ENCODE peak calls at places on chromosomes 7 and 10, in seven cellular contexts. One of them, this sample, is unnamed.
A peak's percentile ranks its signal among the peaks of the same experiment; 100 is the strongest.

GRCh38 chr10:124738441-124738840 is 5.7 kb downstream of the FAM53B start:
- DNase-seq in body of pancreas: no peak
- DNase-seq in H54: no peak
- DNase-seq in HTR-8/SVneo: no peak
- DNase-seq in NCI-H446 treated with DMSO at 0.1 percent for 48 hours: no peak
- DNase-seq in T-helper 1 cell: no peak
- DNase-seq in KBM-7: no peak
- DNase-seq in this sample: no peak

GRCh38 chr7:91357379-91357778 is 93.1 kb downstream of the FZD1 start:
- DNase-seq in body of pancreas: no peak
- DNase-seq in H54: no peak
- DNase-seq in HTR-8/SVneo: no peak
- DNase-seq in NCI-H446 treated with DMSO at 0.1 percent for 48 hours: no peak
- DNase-seq in T-helper 1 cell: no peak
- DNase-seq in KBM-7: no peak
- DNase-seq in this sample: no peak

GRCh38 chr7:44046321-44047061 is 2.0 kb downstream of the DBNL start:
- DNase-seq in body of pancreas: no peak
- DNase-seq in H54: no peak
- DNase-seq in HTR-8/SVneo: no peak
- DNase-seq in NCI-H446 treated with DMSO at 0.1 percent for 48 hours: no peak
- DNase-seq in T-helper 1 cell: no peak
- DNase-seq in KBM-7: peak; percentile 64
- DNase-seq in this sample: peak; percentile 52

GRCh38 chr7:55140221-55140980 is 121.6 kb downstream of the EGFR start:
- DNase-seq in body of pancreas: peak; percentile 48
- DNase-seq in H54: no peak
- DNase-seq in HTR-8/SVneo: no peak
- DNase-seq in NCI-H446 treated with DMSO at 0.1 percent for 48 hours: no peak
- DNase-seq in T-helper 1 cell: no peak
- DNase-seq in KBM-7: no peak
- DNase-seq in this sample: no peak

GRCh38 chr7:66279912-66280311 is 74.8 kb downstream of the TPST1 start:
- DNase-seq in body of pancreas: no peak
- DNase-seq in H54: no peak
- DNase-seq in HTR-8/SVneo: no peak
- DNase-seq in NCI-H446 treated with DMSO at 0.1 percent for 48 hours: no peak
- DNase-seq in T-helper 1 cell: no peak
- DNase-seq in KBM-7: no peak
- DNase-seq in this sample: no peak

GRCh38 chr10:47299611-47299988 is 397 bp upstream of the GDF10 start:
- DNase-seq in body of pancreas: no peak
- DNase-seq in H54: no peak
- DNase-seq in HTR-8/SVneo: no peak
- DNase-seq in NCI-H446 treated with DMSO at 0.1 percent for 48 hours: no peak
- DNase-seq in T-helper 1 cell: no peak
- DNase-seq in KBM-7: no peak
- DNase-seq in this sample: no peak

GRCh38 chr10:110413903-110414562 is 83.7 kb upstream of the DUSP5 start:
- DNase-seq in body of pancreas: no peak
- DNase-seq in H54: no peak
- DNase-seq in HTR-8/SVneo: no peak
- DNase-seq in NCI-H446 treated with DMSO at 0.1 percent for 48 hours: no peak
- DNase-seq in T-helper 1 cell: no peak
- DNase-seq in KBM-7: no peak
- DNase-seq in this sample: peak; percentile 71

GRCh38 chr7:51352174-51353145 is 35.9 kb upstream of the COBL start:
- DNase-seq in body of pancreas: no peak
- DNase-seq in H54: no peak
- DNase-seq in HTR-8/SVneo: no peak
- DNase-seq in NCI-H446 treated with DMSO at 0.1 percent for 48 hours: no peak
- DNase-seq in T-helper 1 cell: no peak
- DNase-seq in KBM-7: no peak
- DNase-seq in this sample: no peak

GRCh38 chr10:89283988-89284475 is 17.8 kb upstream of the IFIT2 start:
- DNase-seq in body of pancreas: peak; percentile 47
- DNase-seq in H54: no peak
- DNase-seq in HTR-8/SVneo: no peak
- DNase-seq in NCI-H446 treated with DMSO at 0.1 percent for 48 hours: peak; percentile 12
- DNase-seq in T-helper 1 cell: no peak
- DNase-seq in KBM-7: no peak
- DNase-seq in this sample: no peak

GRCh38 chr7:17103170-17103569 is 195.3 kb upstream of the AHR start:
- DNase-seq in body of pancreas: no peak
- DNase-seq in H54: no peak
- DNase-seq in HTR-8/SVneo: no peak
- DNase-seq in NCI-H446 treated with DMSO at 0.1 percent for 48 hours: no peak
- DNase-seq in T-helper 1 cell: no peak
- DNase-seq in KBM-7: no peak
- DNase-seq in this sample: no peak

GRCh38 chr7:114921636-114922150 is at the start of gene MDFIC:
- DNase-seq in body of pancreas: peak; percentile 43
- DNase-seq in H54: no peak
- DNase-seq in HTR-8/SVneo: no peak
- DNase-seq in NCI-H446 treated with DMSO at 0.1 percent for 48 hours: no peak
- DNase-seq in T-helper 1 cell: peak; percentile 9
- DNase-seq in KBM-7: no peak
- DNase-seq in this sample: no peak

GRCh38 chr7:18890885-18891621 is 226.4 kb downstream of the TWIST1 start:
- DNase-seq in body of pancreas: no peak
- DNase-seq in H54: no peak
- DNase-seq in HTR-8/SVneo: no peak
- DNase-seq in NCI-H446 treated with DMSO at 0.1 percent for 48 hours: peak; percentile 26
- DNase-seq in T-helper 1 cell: no peak
- DNase-seq in KBM-7: no peak
- DNase-seq in this sample: no peak

GRCh38 chr10:126160971-126161630 is 227.2 kb downstream of the ADAM12 start:
- DNase-seq in body of pancreas: no peak
- DNase-seq in H54: no peak
- DNase-seq in HTR-8/SVneo: peak; percentile 33
- DNase-seq in NCI-H446 treated with DMSO at 0.1 percent for 48 hours: no peak
- DNase-seq in T-helper 1 cell: no peak
- DNase-seq in KBM-7: no peak
- DNase-seq in this sample: peak; percentile 39

GRCh38 chr7:27108390-27109127 is 6.1 kb upstream of the HOXA2 start:
- DNase-seq in body of pancreas: no peak
- DNase-seq in H54: no peak
- DNase-seq in HTR-8/SVneo: no peak
- DNase-seq in NCI-H446 treated with DMSO at 0.1 percent for 48 hours: no peak
- DNase-seq in T-helper 1 cell: no peak
- DNase-seq in KBM-7: no peak
- DNase-seq in this sample: no peak

GRCh38 chr10:33233191-33233590 is 101.3 kb downstream of the NRP1 start:
- DNase-seq in body of pancreas: no peak
- DNase-seq in H54: no peak
- DNase-seq in HTR-8/SVneo: no peak
- DNase-seq in NCI-H446 treated with DMSO at 0.1 percent for 48 hours: no peak
- DNase-seq in T-helper 1 cell: no peak
- DNase-seq in KBM-7: no peak
- DNase-seq in this sample: no peak

GRCh38 chr7:31087351-31087750 is 35.2 kb downstream of the ADCYAP1R1 start:
- DNase-seq in body of pancreas: no peak
- DNase-seq in H54: no peak
- DNase-seq in HTR-8/SVneo: no peak
- DNase-seq in NCI-H446 treated with DMSO at 0.1 percent for 48 hours: no peak
- DNase-seq in T-helper 1 cell: no peak
- DNase-seq in KBM-7: no peak
- DNase-seq in this sample: no peak

GRCh38 chr7:377069-378040 is 87.4 kb downstream of the FOXL3 start:
- DNase-seq in body of pancreas: peak; percentile 43
- DNase-seq in H54: no peak
- DNase-seq in HTR-8/SVneo: no peak
- DNase-seq in NCI-H446 treated with DMSO at 0.1 percent for 48 hours: no peak
- DNase-seq in T-helper 1 cell: no peak
- DNase-seq in KBM-7: no peak
- DNase-seq in this sample: no peak

GRCh38 chr10:133242611-133243356 is 5.1 kb downstream of the VENTX start:
- DNase-seq in body of pancreas: no peak
- DNase-seq in H54: no peak
- DNase-seq in HTR-8/SVneo: no peak
- DNase-seq in NCI-H446 treated with DMSO at 0.1 percent for 48 hours: no peak
- DNase-seq in T-helper 1 cell: no peak
- DNase-seq in KBM-7: no peak
- DNase-seq in this sample: no peak

GRCh38 chr7:80415114-80415513 is 96.8 kb downstream of the GNAT3 start:
- DNase-seq in body of pancreas: no peak
- DNase-seq in H54: no peak
- DNase-seq in HTR-8/SVneo: no peak
- DNase-seq in NCI-H446 treated with DMSO at 0.1 percent for 48 hours: no peak
- DNase-seq in T-helper 1 cell: no peak
- DNase-seq in KBM-7: no peak
- DNase-seq in this sample: no peak

GRCh38 chr7:139721417-139721816 is 56.4 kb downstream of the HIPK2 start:
- DNase-seq in body of pancreas: no peak
- DNase-seq in H54: no peak
- DNase-seq in HTR-8/SVneo: no peak
- DNase-seq in NCI-H446 treated with DMSO at 0.1 percent for 48 hours: no peak
- DNase-seq in T-helper 1 cell: no peak
- DNase-seq in KBM-7: no peak
- DNase-seq in this sample: no peak

GRCh38 chr7:70787772-70788171 is 344.2 kb upstream of the GALNT17 start:
- DNase-seq in body of pancreas: no peak
- DNase-seq in H54: no peak
- DNase-seq in HTR-8/SVneo: no peak
- DNase-seq in NCI-H446 treated with DMSO at 0.1 percent for 48 hours: no peak
- DNase-seq in T-helper 1 cell: no peak
- DNase-seq in KBM-7: no peak
- DNase-seq in this sample: no peak

GRCh38 chr7:151327659-151328058 is 14.0 kb upstream of the NUB1 start:
- DNase-seq in body of pancreas: no peak
- DNase-seq in H54: no peak
- DNase-seq in HTR-8/SVneo: no peak
- DNase-seq in NCI-H446 treated with DMSO at 0.1 percent for 48 hours: no peak
- DNase-seq in T-helper 1 cell: no peak
- DNase-seq in KBM-7: no peak
- DNase-seq in this sample: no peak

GRCh38 chr10:85379338-85379737 is 987.3 kb downstream of the GRID1 start:
- DNase-seq in body of pancreas: no peak
- DNase-seq in H54: no peak
- DNase-seq in HTR-8/SVneo: no peak
- DNase-seq in NCI-H446 treated with DMSO at 0.1 percent for 48 hours: no peak
- DNase-seq in T-helper 1 cell: no peak
- DNase-seq in KBM-7: no peak
- DNase-seq in this sample: no peak

GRCh38 chr10:13924020-13924725 is 337.4 kb downstream of the PRPF18 start:
- DNase-seq in body of pancreas: no peak
- DNase-seq in H54: peak; percentile 46
- DNase-seq in HTR-8/SVneo: peak; percentile 48
- DNase-seq in NCI-H446 treated with DMSO at 0.1 percent for 48 hours: no peak
- DNase-seq in T-helper 1 cell: no peak
- DNase-seq in KBM-7: no peak
- DNase-seq in this sample: no peak

GRCh38 chr7:80635533-80635932 is 2.9 kb upstream of the CD36 start:
- DNase-seq in body of pancreas: no peak
- DNase-seq in H54: no peak
- DNase-seq in HTR-8/SVneo: no peak
- DNase-seq in NCI-H446 treated with DMSO at 0.1 percent for 48 hours: no peak
- DNase-seq in T-helper 1 cell: no peak
- DNase-seq in KBM-7: no peak
- DNase-seq in this sample: no peak

GRCh38 chr10:6141296-6142151 is 52.7 kb downstream of the RBM17 start:
- DNase-seq in body of pancreas: no peak
- DNase-seq in H54: no peak
- DNase-seq in HTR-8/SVneo: peak; percentile 61
- DNase-seq in NCI-H446 treated with DMSO at 0.1 percent for 48 hours: no peak
- DNase-seq in T-helper 1 cell: no peak
- DNase-seq in KBM-7: no peak
- DNase-seq in this sample: peak; percentile 55

GRCh38 chr10:28677889-28678686 is 767 bp downstream of the BAMBI start:
- DNase-seq in body of pancreas: peak; percentile 34
- DNase-seq in H54: no peak
- DNase-seq in HTR-8/SVneo: no peak
- DNase-seq in NCI-H446 treated with DMSO at 0.1 percent for 48 hours: no peak
- DNase-seq in T-helper 1 cell: no peak
- DNase-seq in KBM-7: peak; percentile 41
- DNase-seq in this sample: peak; percentile 53

GRCh38 chr10:46229144-46229563 is 57.6 kb upstream of the ANTXRL start:
- DNase-seq in body of pancreas: peak; percentile 19
- DNase-seq in H54: no peak
- DNase-seq in HTR-8/SVneo: peak; percentile 24
- DNase-seq in NCI-H446 treated with DMSO at 0.1 percent for 48 hours: no peak
- DNase-seq in T-helper 1 cell: no peak
- DNase-seq in KBM-7: peak; percentile 67
- DNase-seq in this sample: peak; percentile 84

GRCh38 chr10:13271552-13272163 is 28.2 kb downstream of the PHYH start:
- DNase-seq in body of pancreas: peak; percentile 76
- DNase-seq in H54: peak; percentile 16
- DNase-seq in HTR-8/SVneo: peak; percentile 10
- DNase-seq in NCI-H446 treated with DMSO at 0.1 percent for 48 hours: no peak
- DNase-seq in T-helper 1 cell: peak; percentile 24
- DNase-seq in KBM-7: peak; percentile 63
- DNase-seq in this sample: peak; percentile 34

GRCh38 chr10:13784067-13784466 is 197.3 kb downstream of the PRPF18 start:
- DNase-seq in body of pancreas: no peak
- DNase-seq in H54: no peak
- DNase-seq in HTR-8/SVneo: no peak
- DNase-seq in NCI-H446 treated with DMSO at 0.1 percent for 48 hours: no peak
- DNase-seq in T-helper 1 cell: no peak
- DNase-seq in KBM-7: no peak
- DNase-seq in this sample: peak; percentile 56